ENCODE peak calls at places on chromosome X, in nine cellular contexts. D, E, O, G, M, Y, Z, K and V are unnamed samples.

GRCh38 chrX:11089802-11090201 is 21.3 kb upstream of the HCCS start:
- DNase-seq in O (no peak), Z (no peak), E (no peak), D (no peak), K (no peak), G (no peak), Y (no peak), M (no peak), V (no peak)

GRCh38 chrX:9807355-9808182 is 21.3 kb downstream of the SHROOM2 start:
- DNase-seq in E (no peak), Z (no peak), Y (no peak), O (no peak), G (no peak), K (no peak), D (peak; percentile 36), M (no peak), V (no peak)

GRCh38 chrX:149487292-149487691 is 17.8 kb downstream of the IDS start:
- DNase-seq in G (no peak), M (no peak), E (no peak), K (no peak), Z (no peak), Y (no peak), D (no peak), O (no peak), V (no peak)

GRCh38 chrX:119688856-119689455 is 4.0 kb downstream of the SEPTIN6 start:
- DNase-seq in K (no peak), G (no peak), D (no peak), M (no peak), Y (no peak), O (peak; percentile 71), Z (no peak), E (no peak), V (no peak)

GRCh38 chrX:12657881-12658280 is 133.3 kb upstream of the PRPS2 start:
- DNase-seq in O (no peak), D (no peak), E (no peak), M (no peak), Z (no peak), G (no peak), K (no peak), Y (no peak), V (no peak)

GRCh38 chrX:151789179-151789800 is 54.7 kb downstream of the CNGA2 start:
- DNase-seq in Y (no peak), D (no peak), M (peak; percentile 82), O (no peak), E (no peak), Z (peak; percentile 96), G (peak; percentile 86), K (no peak), V (peak; percentile 26)

GRCh38 chrX:29617725-29618124 is 597.6 kb upstream of the MAGEB2 start:
- DNase-seq in O (no peak), Z (no peak), Y (no peak), E (no peak), D (no peak), M (no peak), G (peak; percentile 8), K (no peak), V (no peak)

GRCh38 chrX:135295238-135295943 is 13.9 kb upstream of the ETDC start:
- DNase-seq in O (peak; percentile 51), Z (peak; percentile 51), E (peak; percentile 49), M (peak; percentile 64), Y (no peak), G (peak; percentile 37), D (peak; percentile 55), K (peak; percentile 40), V (no peak)

GRCh38 chrX:118901991-118902390 is 72.4 kb upstream of the LONRF3 start:
- DNase-seq in K (no peak), E (no peak), O (no peak), Y (no peak), G (no peak), D (no peak), Z (no peak), M (no peak), V (no peak)

GRCh38 chrX:152884171-152884570 is 13.7 kb upstream of the ZNF185 start:
- DNase-seq in G (no peak), Z (no peak), E (no peak), Y (no peak), M (no peak), D (no peak), K (no peak), O (no peak), V (no peak)

GRCh38 chrX:109872021-109872730 is 130.7 kb upstream of the TMEM164 start:
- DNase-seq in K (no peak), O (no peak), G (peak; percentile 95), D (no peak), E (no peak), Y (no peak), Z (peak; percentile 58), M (no peak), V (peak; percentile 47)